ENCODE peak calls at places on chromosomes 2 and 18, in five cellular contexts. O, J, C, Z and L are unnamed samples. For H3K9me3, the result is how much of the 10 kb centered on the place peaks cover.

GRCh38 chr2:113298176-113298575 is 19.5 kb upstream of the PAX8 start:
- DNase-seq in O (no peak), J (no peak), C (no peak), Z (no peak), L (no peak)

GRCh38 chr2:226031962-226032441 is 632.5 kb downstream of the NYAP2 start:
- DNase-seq in O (no peak), J (peak), C (peak), Z (no peak), L (no peak)

GRCh38 chr2:231308631-231309414 is 86.7 kb upstream of the B3GNT7 start:
- DNase-seq in O (no peak), J (no peak), C (peak), Z (no peak), L (no peak)

GRCh38 chr18:62037989-62038778 is 145.4 kb upstream of the RNF152 start:
- DNase-seq in O (no peak), J (no peak), C (peak), Z (no peak), L (no peak)

GRCh38 chr2:932320-933221 is 18.1 kb upstream of the SNTG2 start:
- DNase-seq in O (no peak), J (no peak), C (no peak), Z (no peak), L (no peak)

GRCh38 chr2:240435457-240435954 is at the start of gene GPC1:
- DNase-seq in O (peak), J (peak), C (peak), Z (peak), L (peak)

GRCh38 chr2:241925821-241926441 is 56.4 kb downstream of the RTP5 start:
- DNase-seq in O (no peak), J (no peak), C (no peak), Z (no peak), L (no peak)

GRCh38 chr2:437772-438393 is 150.0 kb upstream of the ALKAL2 start:
- DNase-seq in O (peak), J (no peak), C (no peak), Z (peak), L (peak)

GRCh38 chr2:148875387-148876051 is 492 bp downstream of the KIF5C start:
- DNase-seq in O (no peak), J (no peak), C (peak), Z (no peak), L (peak)

GRCh38 chr18:49971462-49971861 is 158.1 kb upstream of the ACAA2 start:
- DNase-seq in O (no peak), J (no peak), C (no peak), Z (no peak), L (no peak)

GRCh38 chr18:37550118-37550875 is 15.3 kb downstream of the CELF4 start:
- DNase-seq in O (no peak), J (no peak), C (no peak), Z (no peak), L (no peak)

GRCh38 chr2:225842939-225843338 is 443.4 kb downstream of the NYAP2 start:
- DNase-seq in O (no peak), J (no peak), C (peak), Z (no peak), L (no peak)

GRCh38 chr2:207337234-207338219 is 171.8 kb upstream of the KLF7 start:
- DNase-seq in O (no peak), J (no peak), C (peak), Z (no peak), L (no peak)

GRCh38 chr2:196592912-196593881 is 46.3 kb upstream of the CCDC150 start:
- DNase-seq in O (no peak), J (peak), C (peak), Z (no peak), L (no peak)

GRCh38 chr2:219274392-219274921 is 4.7 kb upstream of the DNAJB2 start:
- DNase-seq in O (no peak), J (peak), C (peak), Z (no peak), L (no peak)

GRCh38 chr2:57376985-57377384 is 669.6 kb upstream of the VRK2 start:
- DNase-seq in O (no peak), J (peak), C (peak), Z (no peak), L (no peak)

GRCh38 chr2:31563273-31563839 is 17.4 kb downstream of the SRD5A2 start:
- DNase-seq in O (no peak), J (no peak), C (peak), Z (no peak), L (no peak)

GRCh38 chr2:120344214-120344990 is 1.5 kb upstream of the INHBB start:
- DNase-seq in O (no peak), J (peak), C (peak), Z (no peak), L (no peak)

GRCh38 chr2:126885701-126886121 is 13.0 kb upstream of the TEX51 start:
- DNase-seq in O (no peak), J (no peak), C (peak), Z (no peak), L (no peak)

GRCh38 chr2:8440029-8440778 is 241.7 kb upstream of the ID2 start:
- DNase-seq in O (no peak), J (no peak), C (no peak), Z (no peak), L (no peak)

GRCh38 chr2:180516204-180516603 is 464.2 kb upstream of the UBE2E3 start:
- DNase-seq in O (no peak), J (no peak), C (no peak), Z (no peak), L (no peak)

GRCh38 chr18:76354348-76354747 is 140.7 kb downstream of the ZNF516 start:
- DNase-seq in O (no peak), J (no peak), C (peak), Z (no peak), L (no peak)

DNA sequence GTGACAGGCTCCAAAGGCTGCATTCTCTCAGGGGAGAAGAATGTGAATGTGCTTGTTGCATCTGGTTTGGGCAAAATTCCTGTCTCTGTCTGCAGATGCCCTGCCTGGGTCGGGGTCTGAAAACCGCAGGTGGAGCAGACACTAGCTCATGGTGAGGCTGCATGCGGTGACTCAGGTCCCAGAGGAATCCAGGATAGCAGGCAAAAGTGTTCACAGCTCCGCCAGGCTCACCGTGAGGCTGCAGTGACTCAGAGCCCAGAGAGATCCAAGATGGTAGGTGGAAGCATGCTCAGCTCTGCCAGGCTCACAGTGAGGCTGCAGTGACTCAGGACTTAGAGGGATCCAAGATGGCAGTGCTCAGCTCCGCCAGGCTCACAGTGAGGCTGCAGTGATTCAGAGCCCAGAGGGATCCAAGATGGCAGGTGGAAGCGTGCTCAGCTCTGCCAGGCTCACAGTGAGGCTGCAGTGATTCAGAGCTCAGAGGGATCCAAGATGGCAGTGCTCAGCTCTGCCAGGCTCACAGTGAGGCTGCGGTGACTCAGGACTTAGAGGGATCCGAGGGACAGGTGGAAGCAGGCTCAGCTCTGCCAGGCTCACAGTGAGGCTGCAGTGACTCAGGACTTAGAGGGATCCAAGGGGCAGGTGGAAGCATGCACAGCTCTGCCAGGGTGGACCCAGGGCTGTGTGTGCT is 200.5 kb downstream of the ACKR3 start:
- DNase-seq in O (no peak), J (no peak), C (peak), Z (no peak), L (no peak)
- H3K9me3 ChIP-seq in O (under half), J (under half), C (under half), Z (under half), L (under half)

GRCh38 chr18:4789506-4789905 is 334.4 kb upstream of the DLGAP1 start:
- DNase-seq in O (no peak), J (no peak), C (no peak), Z (no peak), L (peak)
- H3K9me3 ChIP-seq in O (under half), J (under half), C (under half), Z (under half), L (under half)

DNA sequence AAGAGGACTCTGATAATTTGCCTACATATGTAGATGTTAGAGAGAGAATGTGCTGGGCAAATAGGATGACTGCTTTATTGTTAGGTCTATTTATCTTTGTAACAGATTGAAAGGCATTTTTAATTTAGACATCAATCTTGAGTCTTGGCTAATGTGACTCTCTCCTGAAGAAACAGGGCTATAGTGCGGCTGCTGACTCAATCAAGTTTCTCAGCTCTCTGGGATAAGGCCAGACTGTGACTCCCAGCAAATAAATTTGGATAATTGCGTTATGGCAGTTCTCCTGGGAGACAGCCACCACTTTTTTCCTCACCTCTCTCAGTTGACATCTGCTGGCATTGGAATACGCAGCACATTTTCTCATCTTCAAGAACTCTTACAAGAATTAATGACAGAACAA is 1101.3 kb downstream of the CBLN2 start:
- DNase-seq in O (no peak), J (no peak), C (peak), Z (no peak), L (no peak)
- H3K9me3 ChIP-seq in O (under half), J (under half), C (under half), Z (under half), L (under half)

GRCh38 chr2:164969909-164970690 is 14.8 kb upstream of the SLC38A11 start:
- DNase-seq in O (no peak), J (no peak), C (no peak), Z (no peak), L (no peak)
- H3K9me3 ChIP-seq in O (under half), J (under half), C (under half), Z (under half), L (under half)

DNA sequence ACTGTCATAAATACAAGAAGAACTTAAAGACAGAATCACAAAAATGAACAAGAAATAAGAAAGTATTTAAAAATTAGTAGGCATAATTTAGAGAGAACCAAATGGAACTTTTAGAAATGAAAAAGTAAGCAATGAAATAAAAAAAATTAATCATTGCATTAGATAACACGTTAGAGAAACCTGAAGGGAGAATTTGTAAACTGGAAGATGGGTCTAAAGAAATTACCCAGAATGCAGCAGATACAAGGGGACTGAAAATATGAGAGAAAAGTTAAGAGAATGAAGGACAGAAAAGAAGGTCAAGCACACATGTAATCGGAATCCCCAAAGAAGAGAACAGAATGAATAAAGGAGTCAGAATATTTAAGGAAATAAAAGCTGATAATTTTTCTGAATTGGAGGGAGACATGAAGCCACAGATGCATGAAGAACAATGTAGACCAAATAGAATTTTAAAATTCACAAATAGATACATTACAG is 21.5 kb downstream of the TCF4 start:
- DNase-seq in O (no peak), J (no peak), C (no peak), Z (no peak), L (no peak)
- H3K9me3 ChIP-seq in O (under half), J (under half), C (under half), Z (under half), L (under half)

GRCh38 chr2:15845737-15846405 is 94.5 kb upstream of the MYCN start:
- DNase-seq in O (no peak), J (no peak), C (no peak), Z (no peak), L (no peak)
- H3K9me3 ChIP-seq in O (under half), J (under half), C (under half), Z (under half), L (under half)

GRCh38 chr18:78637442-78638402 is 341.9 kb upstream of the SALL3 start:
- DNase-seq in O (no peak), J (no peak), C (no peak), Z (no peak), L (no peak)

GRCh38 chr18:78639597-78639950 is 340.0 kb upstream of the SALL3 start:
- DNase-seq in O (no peak), J (no peak), C (no peak), Z (no peak), L (no peak)

GRCh38 chr18:78640596-78640995 is 339.0 kb upstream of the SALL3 start:
- DNase-seq in O (no peak), J (no peak), C (no peak), Z (no peak), L (no peak)

GRCh38 chr18:78641689-78642231 is 337.9 kb upstream of the SALL3 start:
- DNase-seq in O (no peak), J (no peak), C (no peak), Z (no peak), L (no peak)

DNA sequence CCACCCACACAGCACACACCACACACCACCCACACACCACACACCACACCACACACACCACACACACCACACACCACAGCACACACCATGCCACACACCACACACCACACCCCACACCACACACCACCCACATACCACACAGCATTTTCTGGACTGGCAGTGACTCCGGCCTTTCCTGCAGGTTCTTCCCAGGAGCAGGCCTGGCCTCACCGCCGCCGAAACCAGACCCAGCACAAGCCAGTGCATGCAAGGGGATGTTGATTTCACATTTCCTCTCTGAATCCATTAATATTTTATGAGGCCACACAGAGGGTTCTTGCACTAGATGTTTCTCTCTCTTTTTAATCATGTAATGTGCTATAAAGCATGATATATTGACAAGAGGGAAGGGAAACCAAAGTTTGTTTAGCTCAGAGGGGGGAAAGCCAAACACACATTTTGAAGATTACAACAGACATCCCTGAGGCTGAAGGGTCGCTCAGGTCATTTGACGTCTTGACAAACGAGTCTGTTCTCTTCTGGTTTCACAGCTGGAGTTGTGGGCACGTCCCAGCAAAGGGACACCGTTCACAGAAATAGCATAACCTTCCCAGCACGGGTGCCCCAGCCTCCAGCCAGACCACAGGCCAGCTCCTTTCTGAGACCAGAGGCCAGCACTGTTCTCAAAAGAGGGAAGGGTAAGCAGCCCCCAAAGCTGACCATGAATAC is 340.6 kb upstream of the SALL3 start:
- DNase-seq in O (no peak), J (no peak), C (no peak), Z (no peak), L (no peak)
- H3K9me3 ChIP-seq in O (under half), J (under half), C (under half), Z (under half), L (under half)